ENCODE peak calls at places on chromosome 7, in five cellular contexts. B, W, K, Q and T are unnamed samples.

GRCh38 chr7:31108097-31108657 is 56.1 kb downstream of the ADCYAP1R1 start:
- DNase-seq in B (no peak), W (no peak), K (no peak), Q (no peak), T (no peak)

GRCh38 chr7:52143219-52143618 is 826.6 kb upstream of the COBL start:
- DNase-seq in B (no peak), W (no peak), K (no peak), Q (no peak), T (no peak)

GRCh38 chr7:107659666-107660065 is 962 bp upstream of the SLC26A4 start:
- DNase-seq in B (no peak), W (no peak), K (no peak), Q (peak; percentile 87), T (no peak)

GRCh38 chr7:66883716-66884115 is 37.3 kb upstream of the TMEM248 start:
- DNase-seq in B (no peak), W (no peak), K (no peak), Q (peak; percentile 77), T (no peak)

GRCh38 chr7:150941983-150942590 is 36.0 kb downstream of the KCNH2 start:
- DNase-seq in B (peak; percentile 5), W (peak; percentile 70), K (peak; percentile 83), Q (no peak), T (peak; percentile 78)

GRCh38 chr7:50838675-50839377 is 56.1 kb upstream of the GRB10 start:
- DNase-seq in B (no peak), W (no peak), K (no peak), Q (peak; percentile 79), T (no peak)

GRCh38 chr7:155961241-155962190 is 149.3 kb upstream of the SHH start:
- DNase-seq in B (no peak), W (no peak), K (peak; percentile 94), Q (no peak), T (no peak)

GRCh38 chr7:149125189-149125863 is 798 bp downstream of the ZNF425 start:
- DNase-seq in B (no peak), W (no peak), K (no peak), Q (no peak), T (no peak)

GRCh38 chr7:40220421-40220911 is 85.7 kb downstream of the SUGCT start:
- DNase-seq in B (no peak), W (no peak), K (no peak), Q (peak; percentile 47), T (no peak)

GRCh38 chr7:73894851-73895441 is 34.0 kb downstream of the TMEM270 start:
- DNase-seq in B (no peak), W (peak; percentile 47), K (peak; percentile 88), Q (peak; percentile 96), T (no peak)

GRCh38 chr7:111137296-111138195 is 46.6 kb downstream of the LRRN3 start:
- DNase-seq in B (no peak), W (no peak), K (no peak), Q (peak; percentile 54), T (peak; percentile 16)

GRCh38 chr7:155584763-155585531 is 38.6 kb upstream of the CNPY1 start:
- DNase-seq in B (peak; percentile 49), W (peak; percentile 37), K (peak; percentile 65), Q (no peak), T (peak; percentile 49)

GRCh38 chr7:144517762-144518161 is 114.3 kb upstream of the NOBOX start:
- DNase-seq in B (no peak), W (no peak), K (no peak), Q (no peak), T (no peak)

GRCh38 chr7:101232141-101232821 is 5.3 kb downstream of the CLDN15 start:
- DNase-seq in B (peak; percentile 90), W (peak; percentile 88), K (peak; percentile 87), Q (no peak), T (no peak)

GRCh38 chr7:98165827-98166667 is 45.2 kb upstream of the BHLHA15 start:
- DNase-seq in B (peak; percentile 79), W (peak; percentile 72), K (no peak), Q (peak; percentile 14), T (peak; percentile 67)

GRCh38 chr7:116780966-116781365 is 81.4 kb upstream of the CAPZA2 start:
- DNase-seq in B (peak; percentile 68), W (peak; percentile 60), K (no peak), Q (no peak), T (no peak)

GRCh38 chr7:128017460-128017859 is 13.8 kb downstream of the LRRC4 start:
- DNase-seq in B (no peak), W (no peak), K (no peak), Q (no peak), T (no peak)

GRCh38 chr7:131786204-131786603 is 229.8 kb upstream of the PODXL start:
- DNase-seq in B (no peak), W (no peak), K (no peak), Q (no peak), T (no peak)

GRCh38 chr7:152121432-152121831 is 96.0 kb downstream of the GALNT11 start:
- DNase-seq in B (no peak), W (no peak), K (no peak), Q (no peak), T (no peak)

GRCh38 chr7:112410087-112410486 is 40.2 kb upstream of the IFRD1 start:
- DNase-seq in B (no peak), W (no peak), K (no peak), Q (peak; percentile 66), T (no peak)

GRCh38 chr7:7970113-7970619 is 1.6 kb downstream of the GLCCI1 start:
- DNase-seq in B (peak; percentile 36), W (no peak), K (no peak), Q (no peak), T (peak; percentile 55)

GRCh38 chr7:151782598-151783448 is 94.1 kb downstream of the PRKAG2 start:
- DNase-seq in B (peak; percentile 87), W (peak; percentile 69), K (peak; percentile 92), Q (peak; percentile 34), T (peak; percentile 84)

GRCh38 chr7:94823952-94824351 is 83.4 kb upstream of the PPP1R9A start:
- DNase-seq in B (peak; percentile 26), W (no peak), K (no peak), Q (peak; percentile 1), T (no peak)

GRCh38 chr7:14691597-14692203 is 210.9 kb downstream of the DGKB start:
- DNase-seq in B (peak; percentile 67), W (peak; percentile 41), K (peak; percentile 31), Q (peak; percentile 30), T (peak; percentile 69)

GRCh38 chr7:130290745-130291144 is 2.2 kb upstream of the CPA4 start:
- DNase-seq in B (no peak), W (no peak), K (no peak), Q (peak; percentile 77), T (no peak)

GRCh38 chr7:47183896-47184629 is 397.8 kb downstream of the TNS3 start:
- DNase-seq in B (no peak), W (no peak), K (no peak), Q (no peak), T (no peak)
- H3K4me1 ChIP-seq in B (peaks cover 8% of the 10 kb centered on the region), W (peaks cover 26% of the 10 kb centered on the region), K (no peaks in the 10 kb centered on the region), Q (peaks cover 7% of the 10 kb centered on the region), T (no peaks in the 10 kb centered on the region)

DNA sequence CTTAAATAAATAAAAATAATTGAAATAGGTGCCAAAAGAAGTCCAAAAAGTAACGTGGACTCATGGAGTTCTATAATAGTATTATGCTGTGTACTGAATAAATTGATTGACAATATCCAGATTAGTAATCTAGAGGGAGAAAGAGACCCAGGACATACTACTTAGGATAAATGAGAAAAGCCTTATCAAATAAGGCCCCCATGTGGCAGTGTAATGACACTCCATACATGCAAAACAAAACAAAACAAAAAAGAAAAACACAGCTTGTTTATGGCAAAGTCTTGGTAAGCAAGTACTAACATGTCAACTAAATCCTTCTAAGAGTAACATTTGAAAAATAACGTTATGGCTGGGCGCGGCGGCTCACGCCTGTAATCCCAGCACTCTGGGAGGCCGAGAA is 3.6 kb upstream of the RUNDC3B start:
- DNase-seq in B (no peak), W (no peak), K (no peak), Q (no peak), T (no peak)
- TF ChIP-seq CTCF in B (no peak), W (no peak), K (peak; percentile 3), Q (no peak), T (peak; percentile 53)

GRCh38 chr7:158266817-158267736 is 320.5 kb downstream of the PTPRN2 start:
- DNase-seq in B (no peak), W (peak; percentile 59), K (peak; percentile 45), Q (no peak), T (no peak)
- H3K4me1 ChIP-seq in B (peaks cover 6% of the 10 kb centered on the region), W (peaks cover 41% of the 10 kb centered on the region), K (no peaks in the 10 kb centered on the region), Q (no peaks in the 10 kb centered on the region), T (no peaks in the 10 kb centered on the region)

GRCh38 chr7:123075838-123076462 is 80.5 kb upstream of the TAS2R16 start:
- DNase-seq in B (no peak), W (no peak), K (no peak), Q (no peak), T (no peak)

GRCh38 chr7:123067814-123068213 is 72.3 kb upstream of the TAS2R16 start:
- DNase-seq in B (no peak), W (no peak), K (no peak), Q (no peak), T (no peak)

GRCh38 chr7:123070702-123071286 is 75.3 kb upstream of the TAS2R16 start:
- DNase-seq in B (peak; percentile 15), W (no peak), K (no peak), Q (no peak), T (peak; percentile 43)
- TF ChIP-seq CTCF in B (peak; percentile 34), W (no peak), K (no peak), Q (peak; percentile 3), T (peak; percentile 87)

DNA sequence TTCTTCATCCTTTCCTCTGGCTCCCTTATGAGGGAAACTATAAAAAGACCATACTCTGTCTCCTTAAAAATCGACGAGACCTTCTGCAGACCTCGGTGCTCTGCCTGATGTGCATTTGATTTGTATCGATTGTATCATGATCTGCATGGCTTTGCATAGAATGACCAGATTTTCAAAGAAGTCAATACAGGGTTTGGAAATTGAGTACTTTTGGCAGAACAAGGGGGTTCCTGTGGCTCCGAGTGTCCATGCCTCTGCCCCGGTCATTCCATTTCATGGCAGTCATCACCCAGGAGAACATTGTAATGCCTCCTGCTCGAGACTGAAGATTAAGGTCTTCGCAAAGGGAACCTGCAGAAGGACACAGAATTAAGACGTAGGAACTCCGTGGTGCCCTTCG is 685 bp downstream of the CASP2 start:
- DNase-seq in B (no peak), W (no peak), K (no peak), Q (peak; percentile 18), T (no peak)
- H3K4me1 ChIP-seq in B (peaks cover 23% of the 10 kb centered on the region), W (peaks cover 62% of the 10 kb centered on the region), K (peaks cover 7% of the 10 kb centered on the region), Q (peaks cover 5% of the 10 kb centered on the region), T (peaks cover 7% of the 10 kb centered on the region)

GRCh38 chr7:374706-375490 is 84.9 kb downstream of the FOXL3 start:
- DNase-seq in B (no peak), W (peak; percentile 5), K (peak; percentile 57), Q (no peak), T (no peak)
- TF ChIP-seq CTCF in B (no peak), W (no peak), K (no peak), Q (no peak), T (no peak)

DNA sequence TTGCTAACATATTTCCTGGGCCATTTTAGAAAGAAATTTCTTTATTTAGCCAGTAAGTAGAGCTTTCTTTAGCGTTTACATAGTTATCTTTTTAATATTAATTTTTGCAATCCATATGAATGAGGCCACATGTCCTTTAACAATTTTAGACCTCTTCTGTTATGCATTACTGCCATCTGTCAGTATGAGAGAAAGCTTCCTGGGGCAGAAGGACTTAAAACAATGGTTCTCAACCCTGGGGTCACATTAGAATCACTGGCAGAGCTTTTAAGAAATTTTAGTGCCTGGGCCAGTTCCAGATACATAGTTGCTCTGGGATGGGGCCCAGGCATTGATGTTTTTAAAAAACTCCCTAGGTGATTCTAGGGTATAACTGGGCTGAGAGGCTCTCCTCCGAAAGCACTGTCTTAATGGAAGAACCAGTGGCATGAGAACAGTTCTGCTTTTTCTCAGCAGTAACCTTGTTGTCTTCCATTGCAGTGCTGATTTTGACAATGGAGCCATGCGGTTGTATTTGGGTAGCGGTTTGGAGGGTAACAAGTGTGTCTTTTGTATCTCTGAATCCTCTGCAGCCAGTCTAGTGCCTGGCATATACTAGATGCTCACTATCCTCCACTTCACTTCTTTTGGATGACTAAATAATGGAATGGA is 226.9 kb downstream of the AUTS2 start:
- DNase-seq in B (no peak), W (no peak), K (no peak), Q (no peak), T (peak; percentile 39)
- H3K4me1 ChIP-seq in B (peaks cover 14% of the 10 kb centered on the region), W (peaks cover 15% of the 10 kb centered on the region), K (no peaks in the 10 kb centered on the region), Q (no peaks in the 10 kb centered on the region), T (peaks cover 10% of the 10 kb centered on the region)